ENCODE peak calls at places on chromosomes 4 and X, in four cellular contexts. J, L, N and X are unnamed samples.

GRCh38 chrX:80807606-80808159 is 2.0 kb downstream of the BRWD3 start:
- DNase-seq in J (no peak), N (peak), L (no peak), X (no peak)

GRCh38 chrX:7889680-7890079 is 37.5 kb downstream of the PNPLA4 start:
- DNase-seq in J (no peak), N (no peak), L (no peak), X (no peak)

GRCh38 chr4:87911252-87911774 is 64.2 kb upstream of the SPP1 start:
- DNase-seq in L (no peak), J (no peak), N (no peak), X (no peak)

GRCh38 chrX:133786382-133786781 is 199.0 kb downstream of the GPC3 start:
- DNase-seq in J (no peak), L (no peak), N (no peak), X (no peak)

GRCh38 chr4:139656614-139657486 is 8.8 kb upstream of the MGST2 start:
- DNase-seq in N (peak), L (peak), J (peak), X (peak)

GRCh38 chr4:120877021-120877420 is 45.5 kb downstream of the PRDM5 start:
- DNase-seq in L (no peak), J (no peak), N (no peak), X (no peak)

GRCh38 chr4:3316146-3316545 is 23.3 kb downstream of the RGS12 start:
- DNase-seq in L (no peak), N (no peak), J (peak), X (no peak)

GRCh38 chr4:144579411-144580020 is 66.4 kb upstream of the HHIP start:
- DNase-seq in J (no peak), L (no peak), N (no peak), X (no peak)

GRCh38 chrX:46059316-46059715 is 485.9 kb downstream of the ZNF674 start:
- DNase-seq in J (no peak), L (no peak), N (no peak), X (no peak)

GRCh38 chrX:38458071-38458470 is 103.3 kb upstream of the TSPAN7 start:
- DNase-seq in L (no peak), N (no peak), J (no peak), X (no peak)

GRCh38 chr4:78688385-78688784 is 87.8 kb upstream of the BMP2K start:
- DNase-seq in N (no peak), L (no peak), J (no peak), X (no peak)

GRCh38 chr4:185717018-185717726 is 94.8 kb downstream of the SORBS2 start:
- DNase-seq in N (no peak), J (no peak), L (no peak), X (no peak)

GRCh38 chr4:149574973-149575372 is 240.7 kb downstream of the IQCM start:
- DNase-seq in J (no peak), L (no peak), N (no peak), X (no peak)

GRCh38 chr4:53734584-53735363 is 143.5 kb upstream of the LNX1 start:
- DNase-seq in N (no peak), J (no peak), L (no peak), X (no peak)

GRCh38 chr4:1579834-1580686 is 104.1 kb downstream of the FAM53A start:
- DNase-seq in N (peak), L (peak), J (peak), X (peak)

GRCh38 chrX:129653181-129653984 is 1.4 kb downstream of the APLN start:
- DNase-seq in J (no peak), N (no peak), L (no peak), X (no peak)

GRCh38 chr4:122776916-122777315 is 44.4 kb downstream of the BBS12 start:
- DNase-seq in L (no peak), N (no peak), J (no peak), X (no peak)

GRCh38 chr4:56229947-56230346 is 157.3 kb downstream of the AASDH start:
- DNase-seq in N (no peak), J (no peak), L (no peak), X (no peak)

GRCh38 chr4:153212755-153213154 is 8.5 kb downstream of the TRIM2 start:
- DNase-seq in L (no peak), J (no peak), N (no peak), X (no peak)